ENCODE peak calls at places on chromosome 16, in eight cellular contexts. U, M, I, W, S, B, K and T are unnamed samples.

GRCh38 chr16:4892356-4893102 is 44.4 kb downstream of the PPL start:
- DNase-seq in U (no peak), M (no peak), I (peak; percentile 23), W (no peak), S (no peak), B (no peak), K (no peak), T (peak; percentile 79)

GRCh38 chr16:67482260-67482924 is 955 bp downstream of the AGRP start:
- DNase-seq in U (no peak), M (no peak), I (no peak), W (no peak), S (no peak), B (no peak), K (no peak), T (no peak)

GRCh38 chr16:14399397-14400284 is 230.4 kb downstream of the PARN start:
- DNase-seq in U (peak; percentile 42), M (no peak), I (peak; percentile 78), W (no peak), S (no peak), B (no peak), K (peak; percentile 81), T (peak; percentile 62)

GRCh38 chr16:19108409-19109287 is 5.1 kb upstream of the ITPRIPL2 start:
- DNase-seq in U (no peak), M (no peak), I (no peak), W (no peak), S (no peak), B (no peak), K (no peak), T (no peak)

GRCh38 chr16:18834873-18835272 is 33.5 kb upstream of the ARL6IP1 start:
- DNase-seq in U (no peak), M (no peak), I (no peak), W (no peak), S (no peak), B (no peak), K (no peak), T (no peak)

GRCh38 chr16:22070361-22071351 is 21.7 kb upstream of the VWA3A start:
- DNase-seq in U (no peak), M (no peak), I (peak; percentile 47), W (no peak), S (no peak), B (no peak), K (peak; percentile 35), T (peak; percentile 50)

GRCh38 chr16:56357291-56357764 is 68.0 kb downstream of the AMFR start:
- DNase-seq in U (no peak), M (no peak), I (peak; percentile 38), W (no peak), S (no peak), B (no peak), K (peak; percentile 31), T (no peak)

GRCh38 chr16:81610144-81610842 is 165.7 kb downstream of the CMIP start:
- DNase-seq in U (no peak), M (no peak), I (peak; percentile 81), W (no peak), S (no peak), B (no peak), K (peak; percentile 75), T (peak; percentile 54)

GRCh38 chr16:86752582-86753175 is 174.3 kb downstream of the FOXL1 start:
- DNase-seq in U (no peak), M (no peak), I (no peak), W (no peak), S (no peak), B (no peak), K (no peak), T (no peak)

GRCh38 chr16:87099001-87099740 is 218.0 kb downstream of the C16orf95 start:
- DNase-seq in U (no peak), M (no peak), I (no peak), W (no peak), S (no peak), B (no peak), K (no peak), T (no peak)

GRCh38 chr16:79171504-79172240 is 428.9 kb downstream of the MAF start:
- DNase-seq in U (no peak), M (peak; percentile 31), I (no peak), W (no peak), S (no peak), B (no peak), K (peak; percentile 62), T (no peak)

GRCh38 chr16:48347980-48348379 is 37.2 kb downstream of the SIAH1 start:
- DNase-seq in U (no peak), M (no peak), I (no peak), W (no peak), S (no peak), B (no peak), K (no peak), T (no peak)

GRCh38 chr16:48608452-48608851 is 1.5 kb downstream of the N4BP1 start:
- DNase-seq in U (no peak), M (no peak), I (peak; percentile 17), W (no peak), S (peak; percentile 61), B (no peak), K (no peak), T (peak; percentile 41)

GRCh38 chr16:55759983-55760664 is 72.8 kb downstream of the CES1 start:
- DNase-seq in U (no peak), M (no peak), I (no peak), W (no peak), S (no peak), B (no peak), K (no peak), T (no peak)

GRCh38 chr16:5665770-5666169 is 568.2 kb upstream of the EEF2KMT start:
- DNase-seq in U (no peak), M (no peak), I (no peak), W (no peak), S (no peak), B (no peak), K (no peak), T (no peak)

GRCh38 chr16:81480856-81481821 is 36.5 kb downstream of the CMIP start:
- DNase-seq in U (no peak), M (no peak), I (peak; percentile 50), W (no peak), S (no peak), B (no peak), K (peak; percentile 66), T (peak; percentile 66)